ENCODE peak calls at places on chromosomes 6 and 20, in four cellular contexts. One of them, this sample, is unnamed.

GRCh38 chr20:53738945-53739798 is 145.5 kb upstream of the ZNF217 start:
- DNase-seq in effector memory CD8-positive, alpha-beta T cell: no peak
- DNase-seq in astrocyte of the hippocampus: peak
- DNase-seq in neural crest cell: no peak
- DNase-seq in this sample: no peak

GRCh38 chr20:3454821-3455220 is 16.0 kb upstream of the ATRN start:
- DNase-seq in effector memory CD8-positive, alpha-beta T cell: no peak
- DNase-seq in astrocyte of the hippocampus: peak
- DNase-seq in neural crest cell: no peak
- DNase-seq in this sample: no peak

GRCh38 chr6:31580446-31580755 is 1.8 kb downstream of the LTB start:
- DNase-seq in effector memory CD8-positive, alpha-beta T cell: no peak
- DNase-seq in astrocyte of the hippocampus: no peak
- DNase-seq in neural crest cell: no peak
- DNase-seq in this sample: no peak

GRCh38 chr6:136782021-136782770 is 10.1 kb downstream of the MAP3K5 start:
- DNase-seq in effector memory CD8-positive, alpha-beta T cell: no peak
- DNase-seq in astrocyte of the hippocampus: no peak
- DNase-seq in neural crest cell: no peak
- DNase-seq in this sample: no peak

GRCh38 chr20:33848391-33848790 is 37.2 kb downstream of the CHMP4B start:
- DNase-seq in effector memory CD8-positive, alpha-beta T cell: no peak
- DNase-seq in astrocyte of the hippocampus: no peak
- DNase-seq in neural crest cell: no peak
- DNase-seq in this sample: no peak

GRCh38 chr6:43933111-43933885 is 163.3 kb downstream of the VEGFA start:
- DNase-seq in effector memory CD8-positive, alpha-beta T cell: no peak
- DNase-seq in astrocyte of the hippocampus: no peak
- DNase-seq in neural crest cell: no peak
- DNase-seq in this sample: peak

GRCh38 chr6:148304976-148305375 is 37.7 kb upstream of the SASH1 start:
- DNase-seq in effector memory CD8-positive, alpha-beta T cell: no peak
- DNase-seq in astrocyte of the hippocampus: peak
- DNase-seq in neural crest cell: no peak
- DNase-seq in this sample: no peak

GRCh38 chr20:16434087-16434664 is 139.1 kb downstream of the KIF16B start:
- DNase-seq in effector memory CD8-positive, alpha-beta T cell: peak
- DNase-seq in astrocyte of the hippocampus: peak
- DNase-seq in neural crest cell: peak
- DNase-seq in this sample: peak

GRCh38 chr20:57678340-57678739 is 31.5 kb downstream of the PMEPA1 start:
- DNase-seq in effector memory CD8-positive, alpha-beta T cell: no peak
- DNase-seq in astrocyte of the hippocampus: no peak
- DNase-seq in neural crest cell: no peak
- DNase-seq in this sample: peak

GRCh38 chr6:72952808-72953630 is 272.3 kb downstream of the KHDC1L start:
- DNase-seq in effector memory CD8-positive, alpha-beta T cell: no peak
- DNase-seq in astrocyte of the hippocampus: peak
- DNase-seq in neural crest cell: no peak
- DNase-seq in this sample: no peak

GRCh38 chr6:120384671-120385070 is 949.6 kb downstream of the TBC1D32 start:
- DNase-seq in effector memory CD8-positive, alpha-beta T cell: no peak
- DNase-seq in astrocyte of the hippocampus: peak
- DNase-seq in neural crest cell: no peak
- DNase-seq in this sample: no peak

GRCh38 chr6:35808688-35809087 is 3.5 kb downstream of the LHFPL5 start:
- DNase-seq in effector memory CD8-positive, alpha-beta T cell: no peak
- DNase-seq in astrocyte of the hippocampus: no peak
- DNase-seq in neural crest cell: no peak
- DNase-seq in this sample: no peak

GRCh38 chr20:33910056-33910455 is 83.7 kb upstream of the RALY start:
- DNase-seq in effector memory CD8-positive, alpha-beta T cell: no peak
- DNase-seq in astrocyte of the hippocampus: peak
- DNase-seq in neural crest cell: no peak
- DNase-seq in this sample: no peak

GRCh38 chr20:21640556-21640955 is 64.9 kb upstream of the PAX1 start:
- DNase-seq in effector memory CD8-positive, alpha-beta T cell: no peak
- DNase-seq in astrocyte of the hippocampus: no peak
- DNase-seq in neural crest cell: no peak
- DNase-seq in this sample: no peak

This sample was measured in SK-N-SH.